ENCODE peak calls at places on chromosomes 7 and 10, in four cellular contexts. A, B, R and C are unnamed samples.

GRCh38 chr10:93495654-93496321 is 624 bp upstream of the CEP55 start:
- DNase-seq in A (peak; percentile 26), B (no peak), R (no peak), C (no peak)

GRCh38 chr7:43583424-43584199 is 704 bp downstream of the STK17A start:
- DNase-seq in A (no peak), B (peak; percentile 72), R (peak; percentile 73), C (no peak)

GRCh38 chr10:68560201-68560915 is at the start of gene TET1:
- DNase-seq in A (peak; percentile 38), B (peak; percentile 67), R (peak; percentile 91), C (no peak)

GRCh38 chr10:1687190-1687589 is 50.1 kb downstream of the ADARB2 start:
- DNase-seq in A (no peak), B (no peak), R (no peak), C (no peak)

GRCh38 chr10:16644146-16644545 is 122.5 kb upstream of the C1QL3 start:
- DNase-seq in A (peak; percentile 19), B (no peak), R (no peak), C (no peak)

GRCh38 chr7:20329389-20330175 is 1.1 kb upstream of the ITGB8 start:
- DNase-seq in A (peak; percentile 61), B (peak; percentile 68), R (peak; percentile 85), C (no peak)

GRCh38 chr7:127034171-127034806 is 218.5 kb downstream of the GRM8 start:
- DNase-seq in A (no peak), B (no peak), R (no peak), C (no peak)

GRCh38 chr7:69256634-69257081 is 341.6 kb upstream of the AUTS2 start:
- DNase-seq in A (no peak), B (no peak), R (no peak), C (no peak)

GRCh38 chr7:101676956-101677355 is 47.9 kb upstream of the MYL10 start:
- DNase-seq in A (no peak), B (no peak), R (no peak), C (no peak)

GRCh38 chr10:79424221-79425073 is 21.0 kb downstream of the ZCCHC24 start:
- DNase-seq in A (no peak), B (peak; percentile 77), R (peak; percentile 77), C (no peak)

GRCh38 chr7:27961255-27961654 is 219.3 kb downstream of the JAZF1 start:
- DNase-seq in A (peak; percentile 34), B (peak; percentile 73), R (no peak), C (no peak)

GRCh38 chr7:140607441-140607989 is 33.1 kb downstream of the DENND2A start:
- DNase-seq in A (no peak), B (no peak), R (no peak), C (no peak)

GRCh38 chr10:69988094-69988493 is 64.6 kb upstream of the MACROH2A2 start:
- DNase-seq in A (no peak), B (no peak), R (no peak), C (no peak)

GRCh38 chr10:113045155-113046055 is 95.4 kb downstream of the TCF7L2 start:
- DNase-seq in A (peak; percentile 95), B (peak; percentile 81), R (no peak), C (no peak)

GRCh38 chr10:106399112-106399511 is 765.4 kb downstream of the SORCS1 start:
- DNase-seq in A (no peak), B (no peak), R (no peak), C (no peak)

GRCh38 chr7:153886506-153887391 is 165.4 kb upstream of the DPP6 start:
- DNase-seq in A (no peak), B (no peak), R (no peak), C (no peak)

GRCh38 chr7:106182904-106183303 is 70.8 kb upstream of the SYPL1 start:
- DNase-seq in A (no peak), B (no peak), R (no peak), C (no peak)

GRCh38 chr7:139232377-139232717 is 1.3 kb downstream of the UBN2 start:
- DNase-seq in A (no peak), B (no peak), R (no peak), C (no peak)

GRCh38 chr7:130831817-130832481 is 97.9 kb upstream of the KLF14 start:
- DNase-seq in A (no peak), B (no peak), R (peak; percentile 29), C (no peak)

GRCh38 chr7:194257-194995 is 2.1 kb downstream of the FAM20C start:
- DNase-seq in A (peak; percentile 55), B (no peak), R (no peak), C (no peak)

GRCh38 chr7:194996-195829 is 2.8 kb downstream of the FAM20C start:
- DNase-seq in A (no peak), B (no peak), R (no peak), C (no peak)

GRCh38 chr7:196778-197321 is 4.5 kb downstream of the FAM20C start:
- DNase-seq in A (no peak), B (no peak), R (no peak), C (no peak)

GRCh38 chr7:196283-196682 is 3.9 kb downstream of the FAM20C start:
- DNase-seq in A (no peak), B (no peak), R (no peak), C (no peak)

DNA sequence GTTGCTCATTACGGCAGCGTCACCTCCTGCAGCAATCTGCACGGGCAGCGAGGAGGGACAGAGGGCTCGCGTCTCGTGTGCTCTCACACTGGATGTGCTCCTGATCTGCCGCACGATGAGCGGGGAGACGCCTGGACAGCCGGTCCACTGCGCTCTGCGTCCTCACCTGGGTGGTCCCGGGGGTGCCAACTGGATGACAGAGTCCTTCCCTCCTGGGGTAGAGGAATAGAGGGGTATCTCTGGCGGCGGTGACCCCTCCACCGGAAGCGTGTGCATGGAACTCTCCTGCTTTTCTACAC is 3.4 kb downstream of the FAM20C start:
- DNase-seq in A (no peak), B (no peak), R (no peak), C (no peak)
- H3K36me3 ChIP-seq in A (peaks cover 55% of the 10 kb centered on the region), B (no peaks in the 10 kb centered on the region), R (peaks cover 9% of the 10 kb centered on the region), C (peaks cover 19% of the 10 kb centered on the region)

GRCh38 chr10:56360583-56360966 is 484 bp downstream of the ZWINT start:
- DNase-seq in A (no peak), B (no peak), R (no peak), C (no peak)
- H3K36me3 ChIP-seq in A (no peaks in the 10 kb centered on the region), B (peaks cover 38% of the 10 kb centered on the region), R (peaks cover 7% of the 10 kb centered on the region), C (peaks cover 13% of the 10 kb centered on the region)

GRCh38 chr7:2008936-2009540 is 223.7 kb downstream of the MAD1L1 start:
- DNase-seq in A (no peak), B (no peak), R (no peak), C (no peak)

GRCh38 chr7:2010101-2010500 is 222.6 kb downstream of the MAD1L1 start:
- DNase-seq in A (no peak), B (no peak), R (no peak), C (no peak)

GRCh38 chr7:2010551-2011265 is 222.0 kb downstream of the MAD1L1 start:
- DNase-seq in A (no peak), B (no peak), R (no peak), C (no peak)

GRCh38 chr7:2008101-2008935 is 224.4 kb downstream of the MAD1L1 start:
- DNase-seq in A (no peak), B (no peak), R (no peak), C (no peak)

DNA sequence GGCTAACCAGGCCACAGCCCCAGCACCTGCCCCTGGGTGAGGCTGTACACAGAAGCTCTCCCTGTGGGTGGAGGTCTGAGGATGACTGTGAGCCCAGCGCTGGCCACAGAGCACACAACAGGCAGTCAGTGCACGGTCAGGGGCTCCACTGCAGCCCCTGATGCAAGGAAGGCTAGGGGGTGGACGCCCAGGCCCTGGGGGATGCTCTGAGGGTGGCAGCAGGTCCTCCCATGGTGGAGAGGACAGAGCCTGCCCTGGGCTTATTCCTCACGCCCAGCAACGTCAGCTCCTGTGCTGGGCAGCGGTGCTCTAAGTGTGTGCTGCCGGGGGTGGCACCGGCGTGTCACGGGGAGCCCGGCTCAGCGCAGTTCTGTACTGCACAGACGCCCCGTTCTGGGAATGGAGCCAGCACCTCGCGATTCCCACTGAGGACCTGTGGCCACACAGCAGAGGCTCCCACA is 223.2 kb downstream of the MAD1L1 start:
- DNase-seq in A (no peak), B (no peak), R (no peak), C (no peak)
- H3K36me3 ChIP-seq in A (no peaks in the 10 kb centered on the region), B (no peaks in the 10 kb centered on the region), R (no peaks in the 10 kb centered on the region), C (no peaks in the 10 kb centered on the region)

DNA sequence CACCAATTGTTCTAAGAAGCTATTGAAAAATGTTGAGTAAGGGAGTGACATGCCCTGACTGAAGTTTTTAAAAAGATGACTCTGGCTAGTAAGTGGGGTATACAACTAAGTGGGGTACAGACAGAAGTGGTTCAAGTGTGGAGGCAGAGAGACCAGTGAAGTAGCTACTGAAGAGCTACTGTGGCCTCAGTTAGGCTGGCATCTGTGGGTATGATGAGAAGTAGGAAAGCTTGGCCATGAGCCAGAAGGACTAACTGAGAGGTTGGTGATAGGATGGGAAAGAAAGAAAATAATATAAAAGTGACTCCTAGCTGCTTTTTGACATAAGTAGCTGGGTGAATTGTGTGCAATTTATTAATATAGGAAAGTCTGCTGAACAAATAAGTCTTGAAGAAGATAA is 176.6 kb downstream of the SEMA3D start:
- DNase-seq in A (no peak), B (no peak), R (no peak), C (no peak)
- H3K36me3 ChIP-seq in A (no peaks in the 10 kb centered on the region), B (no peaks in the 10 kb centered on the region), R (no peaks in the 10 kb centered on the region), C (no peaks in the 10 kb centered on the region)

GRCh38 chr7:22142593-22142992 is 196.9 kb upstream of the CDCA7L start:
- DNase-seq in A (no peak), B (no peak), R (no peak), C (no peak)

GRCh38 chr7:22138886-22139285 is 193.2 kb upstream of the CDCA7L start:
- DNase-seq in A (no peak), B (no peak), R (no peak), C (no peak)

GRCh38 chr7:22138106-22138505 is 192.4 kb upstream of the CDCA7L start:
- DNase-seq in A (no peak), B (no peak), R (no peak), C (no peak)

GRCh38 chr7:22141355-22141754 is 195.7 kb upstream of the CDCA7L start:
- DNase-seq in A (no peak), B (no peak), R (no peak), C (no peak)

GRCh38 chr7:22140597-22140996 is 194.9 kb upstream of the CDCA7L start:
- DNase-seq in A (no peak), B (no peak), R (no peak), C (no peak)
- H3K36me3 ChIP-seq in A (no peaks in the 10 kb centered on the region), B (no peaks in the 10 kb centered on the region), R (peaks cover 5% of the 10 kb centered on the region), C (no peaks in the 10 kb centered on the region)